ENCODE peak calls at places on chromosome 15, in five cellular contexts. I is cortex of kidney, R is NCI-H1417 treated with DMSO at 0.1 percent for 48 hours, C is NCI-H524 treated with DMSO at 0.1 percent for 48 hours, W is LoVo. Q is an unnamed sample.

GRCh38 chr15:101697488-101697887 is 26.8 kb downstream of the TARS3 start:
- DNase-seq in I (no peak), R (no peak), C (no peak), W (no peak), Q (no peak)

GRCh38 chr15:96146711-96147110 is 183.8 kb upstream of the NR2F2 start:
- DNase-seq in I (no peak), R (no peak), C (no peak), W (no peak), Q (no peak)

GRCh38 chr15:25800761-25801515 is 62.2 kb downstream of the ATP10A start:
- DNase-seq in I (no peak), R (no peak), C (no peak), W (no peak), Q (no peak)

GRCh38 chr15:53469422-53469821 is 290.0 kb downstream of the WDR72 start:
- DNase-seq in I (no peak), R (no peak), C (no peak), W (no peak), Q (no peak)

GRCh38 chr15:69298697-69299441 is at the start of gene PAQR5:
- DNase-seq in I (no peak), R (no peak), C (no peak), W (peak), Q (no peak)

GRCh38 chr15:45454825-45455224 is 67.7 kb downstream of the SLC30A4 start:
- DNase-seq in I (no peak), R (no peak), C (no peak), W (peak), Q (peak)

GRCh38 chr15:66555685-66556084 is 10.1 kb downstream of the LCTL start:
- DNase-seq in I (no peak), R (no peak), C (no peak), W (no peak), Q (no peak)

GRCh38 chr15:90007089-90007487 is 6.0 kb downstream of the ZNF710 start:
- DNase-seq in I (no peak), R (no peak), C (no peak), W (no peak), Q (no peak)

GRCh38 chr15:88334436-88334835 is 77.9 kb upstream of the NTRK3 start:
- DNase-seq in I (no peak), R (no peak), C (no peak), W (no peak), Q (no peak)

GRCh38 chr15:67834593-67835348 is 5.1 kb downstream of the RNU6-1 start:
- DNase-seq in I (no peak), R (no peak), C (no peak), W (no peak), Q (no peak)

GRCh38 chr15:67878647-67879293 is 38.9 kb upstream of the RNU6-1 start:
- DNase-seq in I (no peak), R (no peak), C (no peak), W (no peak), Q (no peak)